ENCODE peak calls at places on chromosomes 3 and 15, in four cellular contexts. F is mucosa of descending colon, B is natural killer cell, J is tibial nerve. E is an unnamed sample.

GRCh38 chr3:119632829-119633228 is 27.6 kb downstream of the POPDC2 start:
- DNase-seq in F (no peak), B (no peak), J (no peak), E (no peak)

GRCh38 chr15:71455107-71455506 is 339.8 kb downstream of the THSD4 start:
- DNase-seq in F (no peak), B (no peak), J (no peak), E (peak)

GRCh38 chr3:46266598-46266997 is 24.3 kb downstream of the CCR3 start:
- DNase-seq in F (no peak), B (no peak), J (no peak), E (no peak)

GRCh38 chr15:64841258-64842098 is at the start of gene PLEKHO2:
- DNase-seq in F (peak), B (peak), J (peak), E (peak)

GRCh38 chr3:173745952-173746682 is 348.6 kb downstream of the NLGN1 start:
- DNase-seq in F (no peak), B (no peak), J (no peak), E (no peak)

GRCh38 chr3:107431048-107431297 is 53.7 kb downstream of the CCDC54 start:
- DNase-seq in F (peak), B (peak), J (peak), E (no peak)

GRCh38 chr3:59519094-59519493 is 469.3 kb upstream of the CFAP20DC start:
- DNase-seq in F (no peak), B (no peak), J (no peak), E (no peak)

GRCh38 chr15:36996538-36997181 is 103.7 kb downstream of the MEIS2 start:
- DNase-seq in F (no peak), B (no peak), J (no peak), E (no peak)

GRCh38 chr3:147616998-147617619 is 207.9 kb downstream of the ZIC1 start:
- DNase-seq in F (no peak), B (no peak), J (no peak), E (peak)

GRCh38 chr3:118910332-118910731 is 124.3 kb downstream of the IGSF11 start:
- DNase-seq in F (no peak), B (no peak), J (no peak), E (no peak)

GRCh38 chr3:188439080-188439479 is 285.1 kb downstream of the LPP start:
- DNase-seq in F (no peak), B (no peak), J (no peak), E (no peak)

GRCh38 chr3:60906283-60906682 is 345.0 kb downstream of the FHIT start:
- DNase-seq in F (no peak), B (no peak), J (no peak), E (no peak)

GRCh38 chr15:51874751-51875644 is 45.5 kb downstream of the TMOD3 start:
- DNase-seq in F (peak), B (no peak), J (peak), E (no peak)

GRCh38 chr15:91067026-91067425 is 33.0 kb upstream of the SV2B start:
- DNase-seq in F (no peak), B (no peak), J (no peak), E (no peak)

GRCh38 chr3:150599611-150600297 is 3.4 kb upstream of the SELENOT start:
- DNase-seq in F (no peak), B (no peak), J (no peak), E (no peak)

GRCh38 chr3:55488398-55489055 is 1.4 kb upstream of the WNT5A start:
- DNase-seq in F (peak), B (no peak), J (no peak), E (no peak)

GRCh38 chr15:29601811-29602210 is 220.5 kb downstream of the TJP1 start:
- DNase-seq in F (no peak), B (no peak), J (no peak), E (no peak)

GRCh38 chr3:73924063-73924462 is 299.3 kb upstream of the PDZRN3 start:
- DNase-seq in F (no peak), B (no peak), J (no peak), E (no peak)

GRCh38 chr3:170493712-170494182 is 75.1 kb downstream of the CLDN11 start:
- DNase-seq in F (no peak), B (no peak), J (peak), E (no peak)

GRCh38 chr15:27017168-27017809 is 46.3 kb downstream of the GABRG3 start:
- DNase-seq in F (peak), B (no peak), J (peak), E (peak)

GRCh38 chr3:52636673-52637072 is 49.0 kb downstream of the PBRM1 start:
- DNase-seq in F (peak), B (no peak), J (no peak), E (peak)

GRCh38 chr3:36840453-36840921 is 76.1 kb upstream of the DCLK3 start:
- DNase-seq in F (no peak), B (no peak), J (peak), E (no peak)

E was measured in NCI-H1417.